ENCODE peak calls at places on chromosomes 4 and X, in four cellular contexts. P is Peyer's patch, C is suprapubic skin, S is globus pallidus. M is an unnamed sample.

GRCh38 chrX:148536961-148537360 is 36.5 kb downstream of the AFF2 start:
- DNase-seq in P (no peak), C (no peak), S (no peak), M (no peak)

GRCh38 chrX:65609237-65609636 is 58.2 kb upstream of the MSN start:
- DNase-seq in P (no peak), C (no peak), S (no peak), M (no peak)

GRCh38 chrX:38216642-38217041 is 4.0 kb downstream of the SRPX start:
- DNase-seq in P (no peak), C (no peak), S (no peak), M (no peak)

GRCh38 chr4:8552581-8553205 is 27.5 kb upstream of the GPR78 start:
- DNase-seq in P (no peak), C (peak; percentile 18), S (no peak), M (no peak)

GRCh38 chr4:93182722-93183121 is 645.8 kb upstream of the ATOH1 start:
- DNase-seq in P (no peak), C (no peak), S (no peak), M (peak; percentile 32)

GRCh38 chrX:132651411-132652086 is 162.7 kb upstream of the MBNL3 start:
- DNase-seq in P (no peak), C (no peak), S (no peak), M (no peak)

GRCh38 chr4:26320159-26320452 is 708 bp upstream of the RBPJ start:
- DNase-seq in P (no peak), C (no peak), S (no peak), M (no peak)

GRCh38 chrX:13911581-13911980 is 94.7 kb upstream of the GPM6B start:
- DNase-seq in P (no peak), C (no peak), S (no peak), M (no peak)

GRCh38 chr4:2042207-2042946 is 16.8 kb upstream of the NAT8L start:
- DNase-seq in P (peak; percentile 58), C (peak; percentile 67), S (peak; percentile 63), M (peak; percentile 18)

GRCh38 chr4:84070293-84070692 is 428.8 kb downstream of the NKX6-1 start:
- DNase-seq in P (no peak), C (no peak), S (no peak), M (no peak)

GRCh38 chr4:103375278-103375677 is 177.1 kb upstream of the CENPE start:
- DNase-seq in P (no peak), C (no peak), S (no peak), M (no peak)

GRCh38 chrX:6226646-6227444 is 1.8 kb downstream of the NLGN4X start:
- DNase-seq in P (no peak), C (no peak), S (peak; percentile 3), M (no peak)

GRCh38 chr4:52568351-52568750 is 90.8 kb downstream of the USP46 start:
- DNase-seq in P (no peak), C (no peak), S (no peak), M (no peak)

GRCh38 chr4:150782311-150782710 is 200.4 kb downstream of the MAB21L2 start:
- DNase-seq in P (no peak), C (no peak), S (no peak), M (no peak)

GRCh38 chrX:66399273-66399672 is 235.2 kb downstream of the HEPH start:
- DNase-seq in P (no peak), C (no peak), S (no peak), M (no peak)

GRCh38 chr4:83285022-83285387 is 407 bp upstream of the COQ2 start:
- DNase-seq in P (no peak), C (no peak), S (peak; percentile 56), M (peak; percentile 53)

GRCh38 chrX:11064851-11065600 is 46.1 kb upstream of the HCCS start:
- DNase-seq in P (no peak), C (no peak), S (peak; percentile 65), M (no peak)

GRCh38 chr4:121698119-121698732 is 1.4 kb upstream of the ANXA5 start:
- DNase-seq in P (no peak), C (no peak), S (peak; percentile 18), M (no peak)

M was measured in colonic mucosa.